ENCODE peak calls at places on chromosomes 1 and 21, in six cellular contexts. E is H1, Y is hepatocyte, N is astrocyte of the cerebellum, P is breast epithelium, U is HCT116. B is an unnamed sample.

GRCh38 chr1:227234998-227235405 is 83.3 kb downstream of the CDC42BPA start:
- DNase-seq in E (no peak), Y (peak), N (peak), P (no peak), U (peak), B (peak)

GRCh38 chr1:222794656-222795474 is 20.0 kb upstream of the DISP1 start:
- DNase-seq in E (no peak), Y (no peak), N (no peak), P (no peak), U (no peak), B (no peak)

GRCh38 chr1:170735366-170736263 is 71.7 kb downstream of the PRRX1 start:
- DNase-seq in E (no peak), Y (no peak), N (no peak), P (no peak), U (no peak), B (no peak)

GRCh38 chr21:44292812-44293195 is 7.0 kb upstream of the PFKL start:
- DNase-seq in E (no peak), Y (no peak), N (no peak), P (no peak), U (no peak), B (no peak)

GRCh38 chr1:159214149-159214760 is 9.6 kb downstream of the ACKR1 start:
- DNase-seq in E (no peak), Y (peak), N (peak), P (peak), U (peak), B (no peak)

GRCh38 chr1:184698001-184698400 is 56.7 kb downstream of the EDEM3 start:
- DNase-seq in E (no peak), Y (no peak), N (no peak), P (no peak), U (no peak), B (no peak)

GRCh38 chr1:175822575-175822974 is 79.2 kb upstream of the TNR start:
- DNase-seq in E (no peak), Y (no peak), N (no peak), P (no peak), U (no peak), B (no peak)

GRCh38 chr1:89938171-89939055 is 56.5 kb upstream of the ZNF326 start:
- DNase-seq in E (no peak), Y (no peak), N (no peak), P (no peak), U (no peak), B (no peak)

GRCh38 chr1:61641578-61642336 is 83.2 kb downstream of the TM2D1 start:
- DNase-seq in E (peak), Y (peak), N (peak), P (peak), U (peak), B (peak)

GRCh38 chr1:91511386-91511785 is 10.7 kb downstream of the CDC7 start:
- DNase-seq in E (no peak), Y (peak), N (peak), P (no peak), U (peak), B (no peak)

GRCh38 chr1:241711326-241711725 is 59.2 kb downstream of the WDR64 start:
- DNase-seq in E (no peak), Y (no peak), N (no peak), P (no peak), U (no peak), B (no peak)

GRCh38 chr1:37561794-37562132 is 5.0 kb downstream of the DNALI1 start:
- DNase-seq in E (peak), Y (no peak), N (no peak), P (no peak), U (peak), B (peak)

GRCh38 chr1:70675737-70676156 is 264.7 kb downstream of the CTH start:
- DNase-seq in E (no peak), Y (no peak), N (no peak), P (no peak), U (no peak), B (no peak)

GRCh38 chr1:17574502-17574901 is 35.0 kb downstream of the ARHGEF10L start:
- DNase-seq in E (no peak), Y (peak), N (no peak), P (no peak), U (no peak), B (no peak)
- TF ChIP-seq CTCF in E (peak), Y (peak), N (peak), P (no peak), U (peak), B (no peak)

GRCh38 chr1:11749203-11749689 is 12.7 kb upstream of the C1orf167 start:
- DNase-seq in E (no peak), Y (peak), N (no peak), P (no peak), U (peak), B (no peak)
- TF ChIP-seq CTCF in E (peak), Y (peak), N (peak), P (no peak), U (peak), B (peak)

GRCh38 chr1:215181518-215181917 is 99.0 kb downstream of the KCNK2 start:
- DNase-seq in E (no peak), Y (no peak), N (no peak), P (no peak), U (no peak), B (no peak)
- TF ChIP-seq CTCF in E (peak), Y (no peak), N (no peak), P (no peak), U (peak), B (peak)

GRCh38 chr1:25744636-25745425 is 55.2 kb upstream of the SELENON start:
- DNase-seq in E (no peak), Y (no peak), N (no peak), P (no peak), U (no peak), B (no peak)

GRCh38 chr1:25743164-25744139 is 56.5 kb upstream of the SELENON start:
- DNase-seq in E (no peak), Y (peak), N (no peak), P (peak), U (no peak), B (no peak)

GRCh38 chr1:25742316-25742715 is 57.7 kb upstream of the SELENON start:
- DNase-seq in E (no peak), Y (no peak), N (no peak), P (no peak), U (no peak), B (no peak)

GRCh38 chr1:25746299-25747045 is 53.5 kb upstream of the SELENON start:
- DNase-seq in E (no peak), Y (no peak), N (no peak), P (no peak), U (no peak), B (no peak)

DNA sequence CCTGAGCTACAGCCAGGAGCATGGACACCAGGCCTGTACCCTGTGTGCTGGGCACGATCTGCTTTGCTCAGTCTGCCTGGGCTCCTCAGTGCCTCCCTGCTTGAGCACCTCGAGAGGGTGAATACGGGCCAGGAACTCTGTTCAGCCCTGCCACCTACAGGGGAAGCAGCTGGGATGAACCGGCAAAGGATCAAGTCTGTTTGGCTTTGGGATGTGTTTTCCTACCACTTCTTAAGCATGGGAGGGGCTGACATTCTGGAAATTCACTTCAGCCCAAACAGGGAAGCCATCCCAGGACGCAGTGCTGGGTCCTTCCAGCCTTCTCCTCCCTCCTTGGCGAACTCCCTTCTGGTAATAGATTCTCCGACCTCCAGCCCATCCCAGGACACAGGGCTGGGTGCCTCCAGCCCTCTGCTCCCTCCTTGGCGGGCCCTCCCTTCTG is 55.8 kb upstream of the SELENON start:
- DNase-seq in E (peak), Y (peak), N (no peak), P (peak), U (peak), B (no peak)
- TF ChIP-seq CTCF in E (peak), Y (peak), N (peak), P (no peak), U (peak), B (peak)

GRCh38 chr1:28507646-28508434 is 2.0 kb downstream of the RCC1 start:
- DNase-seq in E (no peak), Y (no peak), N (no peak), P (no peak), U (no peak), B (no peak)

GRCh38 chr1:28503117-28503516 is 2.7 kb upstream of the RCC1 start:
- DNase-seq in E (no peak), Y (peak), N (no peak), P (no peak), U (no peak), B (no peak)

GRCh38 chr1:28506907-28507246 is 1.0 kb downstream of the RCC1 start:
- DNase-seq in E (no peak), Y (no peak), N (no peak), P (no peak), U (no peak), B (no peak)

GRCh38 chr1:28507247-28507645 is 1.4 kb downstream of the RCC1 start:
- DNase-seq in E (no peak), Y (no peak), N (no peak), P (no peak), U (no peak), B (no peak)

GRCh38 chr1:28505406-28506187 is at the start of gene RCC1:
- DNase-seq in E (peak), Y (peak), N (peak), P (peak), U (peak), B (peak)
- TF ChIP-seq CTCF in E (peak), Y (no peak), N (no peak), P (no peak), U (no peak), B (no peak)

DNA sequence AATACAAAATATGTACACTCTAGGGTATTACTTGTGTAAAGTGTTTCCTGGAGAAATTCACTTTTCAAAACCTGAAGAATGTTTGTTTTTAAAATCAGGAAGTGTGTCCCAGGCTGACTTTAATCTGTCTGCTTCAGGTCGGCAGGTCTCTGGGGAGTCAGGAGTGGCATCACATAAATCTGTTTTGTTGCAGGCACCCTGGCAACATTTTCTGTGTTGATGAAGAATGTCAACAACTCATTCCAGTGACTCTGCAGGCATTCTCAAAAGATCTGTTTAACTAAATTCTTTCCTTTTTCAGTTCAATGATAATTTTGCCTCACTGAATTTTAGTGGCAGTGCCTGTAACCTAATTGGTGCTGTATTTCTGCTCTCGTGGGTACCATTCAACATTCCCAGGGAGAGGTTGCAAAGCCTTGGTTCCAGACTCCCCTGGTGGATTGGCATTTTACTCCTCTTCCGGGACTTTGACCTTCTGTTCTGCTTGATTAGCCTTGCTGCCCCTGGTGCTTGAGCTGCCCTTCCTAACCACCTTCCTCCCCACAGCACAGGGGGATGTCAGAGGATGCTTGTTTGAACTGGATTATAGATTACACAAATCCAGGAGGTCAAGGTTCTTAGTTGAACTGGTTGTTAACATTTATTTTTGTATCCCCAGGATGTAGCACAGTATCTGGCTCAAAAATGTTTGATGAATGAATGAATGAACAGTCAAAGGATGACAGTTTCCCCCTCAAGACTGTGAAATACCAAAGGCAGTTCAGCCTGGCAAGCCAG is 55.4 kb upstream of the LPGAT1 start:
- DNase-seq in E (no peak), Y (no peak), N (no peak), P (no peak), U (no peak), B (no peak)
- TF ChIP-seq CTCF in E (no peak), Y (no peak), N (no peak), P (no peak), U (no peak), B (no peak)

GRCh38 chr1:218361298-218362065 is 16.3 kb downstream of the TGFB2 start:
- DNase-seq in E (no peak), Y (peak), N (no peak), P (no peak), U (peak), B (no peak)
- TF ChIP-seq CTCF in E (peak), Y (peak), N (peak), P (no peak), U (peak), B (peak)

DNA sequence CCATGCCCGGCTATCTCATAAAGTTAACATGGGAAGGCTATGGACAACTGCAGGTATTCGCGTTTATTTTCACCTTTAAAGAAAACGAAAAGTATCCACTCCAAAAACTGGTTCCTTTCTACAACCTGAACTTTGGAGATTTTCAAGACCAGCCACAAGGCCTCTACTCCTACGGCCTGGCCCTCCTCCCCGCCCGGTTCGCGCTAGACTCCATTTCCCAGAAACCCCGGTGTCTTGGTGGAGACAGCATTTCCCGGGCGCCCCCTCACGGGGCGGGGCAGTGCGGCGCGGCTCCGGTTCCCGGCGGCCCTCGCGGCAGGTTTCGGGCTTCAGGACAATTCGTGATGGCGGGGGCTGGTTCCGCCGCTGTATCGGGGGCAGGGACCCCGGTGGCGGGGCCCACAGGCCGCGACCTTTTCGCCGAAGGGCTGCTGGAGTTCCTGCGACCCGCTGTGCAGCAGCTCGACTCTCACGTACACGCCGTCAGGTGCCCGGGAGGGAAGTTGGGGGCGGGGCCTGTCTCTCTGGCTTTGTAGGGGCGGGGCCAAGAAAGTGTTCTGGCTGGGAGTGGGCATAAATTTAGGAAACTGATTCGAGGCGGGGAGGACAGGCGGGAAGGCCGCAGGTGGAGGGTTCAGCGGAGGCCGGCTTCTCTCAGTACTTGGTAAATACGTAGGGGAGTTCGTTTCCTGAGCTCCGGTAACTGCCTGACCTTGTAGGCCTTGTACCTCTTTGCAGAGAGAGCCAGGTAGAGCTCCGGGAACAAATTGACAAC is at the start of gene SNAPIN:
- DNase-seq in E (peak), Y (peak), N (peak), P (peak), U (peak), B (peak)
- TF ChIP-seq CTCF in E (no peak), Y (no peak), N (no peak), P (peak), U (no peak), B (no peak)

GRCh38 chr1:27644369-27645070 is 9.5 kb upstream of the FGR start:
- DNase-seq in E (no peak), Y (no peak), N (no peak), P (no peak), U (no peak), B (no peak)
- TF ChIP-seq CTCF in E (no peak), Y (no peak), N (no peak), P (no peak), U (no peak), B (no peak)

GRCh38 chr1:203777596-203777995 is 12.6 kb downstream of the LAX1 start:
- DNase-seq in E (no peak), Y (no peak), N (no peak), P (no peak), U (no peak), B (no peak)

GRCh38 chr1:203772836-203773235 is 7.9 kb downstream of the LAX1 start:
- DNase-seq in E (no peak), Y (no peak), N (no peak), P (no peak), U (no peak), B (no peak)

GRCh38 chr1:203778789-203779188 is 13.8 kb downstream of the LAX1 start:
- DNase-seq in E (no peak), Y (no peak), N (no peak), P (no peak), U (no peak), B (no peak)

GRCh38 chr1:203771901-203772301 is 6.9 kb downstream of the LAX1 start:
- DNase-seq in E (no peak), Y (peak), N (no peak), P (no peak), U (no peak), B (no peak)

GRCh38 chr1:203776636-203777035 is 11.7 kb downstream of the LAX1 start:
- DNase-seq in E (no peak), Y (no peak), N (no peak), P (no peak), U (no peak), B (no peak)
- TF ChIP-seq CTCF in E (no peak), Y (peak), N (no peak), P (no peak), U (peak), B (no peak)